ENCODE peak calls at places on chromosomes 13 and 19, in four cellular contexts. One of them, this sample, is unnamed.

GRCh38 chr19:50854636-50855410 is at the start of gene KLK3:
- DNase-seq in GM06990: no peak
- DNase-seq in HFF-Myc: no peak
- DNase-seq in endothelial cell: no peak
- DNase-seq in this sample: no peak

GRCh38 chr13:74669149-74669548 is 534.9 kb upstream of the KLF12 start:
- DNase-seq in GM06990: no peak
- DNase-seq in HFF-Myc: no peak
- DNase-seq in endothelial cell: no peak
- DNase-seq in this sample: no peak

GRCh38 chr13:90943961-90944360 is 403.5 kb upstream of the MIR17HG start:
- DNase-seq in GM06990: no peak
- DNase-seq in HFF-Myc: no peak
- DNase-seq in endothelial cell: no peak
- DNase-seq in this sample: no peak

GRCh38 chr13:33168326-33168960 is 117.1 kb downstream of the STARD13 start:
- DNase-seq in GM06990: no peak
- DNase-seq in HFF-Myc: no peak
- DNase-seq in endothelial cell: no peak
- DNase-seq in this sample: no peak

GRCh38 chr19:13825489-13826475 is 30.5 kb downstream of the ZSWIM4 start:
- DNase-seq in GM06990: no peak
- DNase-seq in HFF-Myc: no peak
- DNase-seq in endothelial cell: no peak
- DNase-seq in this sample: no peak

GRCh38 chr19:40605201-40605971 is 4.2 kb downstream of the LTBP4 start:
- DNase-seq in GM06990: peak
- DNase-seq in HFF-Myc: no peak
- DNase-seq in endothelial cell: peak
- DNase-seq in this sample: no peak

GRCh38 chr19:47187797-47188196 is 43.2 kb downstream of the BBC3 start:
- DNase-seq in GM06990: no peak
- DNase-seq in HFF-Myc: no peak
- DNase-seq in endothelial cell: no peak
- DNase-seq in this sample: no peak

GRCh38 chr19:33134571-33135041 is 2.7 kb downstream of the WDR88 start:
- DNase-seq in GM06990: peak
- DNase-seq in HFF-Myc: no peak
- DNase-seq in endothelial cell: no peak
- DNase-seq in this sample: no peak

GRCh38 chr19:45446295-45446694 is 21.5 kb upstream of the FOSB start:
- DNase-seq in GM06990: no peak
- DNase-seq in HFF-Myc: no peak
- DNase-seq in endothelial cell: no peak
- DNase-seq in this sample: no peak
- TF ChIP-seq CTCF in GM06990: peak
- TF ChIP-seq CTCF in HFF-Myc: peak
- TF ChIP-seq CTCF in endothelial cell: peak
- TF ChIP-seq CTCF in this sample: peak

GRCh38 chr19:29670255-29670654 is 5.0 kb downstream of the PLEKHF1 start:
- DNase-seq in GM06990: no peak
- DNase-seq in HFF-Myc: no peak
- DNase-seq in endothelial cell: no peak
- DNase-seq in this sample: no peak

GRCh38 chr19:29672933-29673336 is 7.7 kb downstream of the PLEKHF1 start:
- DNase-seq in GM06990: peak
- DNase-seq in HFF-Myc: no peak
- DNase-seq in endothelial cell: no peak
- DNase-seq in this sample: no peak

GRCh38 chr19:29672319-29672932 is 7.2 kb downstream of the PLEKHF1 start:
- DNase-seq in GM06990: no peak
- DNase-seq in HFF-Myc: no peak
- DNase-seq in endothelial cell: no peak
- DNase-seq in this sample: no peak

GRCh38 chr19:29673451-29674371 is 8.4 kb downstream of the PLEKHF1 start:
- DNase-seq in GM06990: no peak
- DNase-seq in HFF-Myc: no peak
- DNase-seq in endothelial cell: no peak
- DNase-seq in this sample: no peak

DNA sequence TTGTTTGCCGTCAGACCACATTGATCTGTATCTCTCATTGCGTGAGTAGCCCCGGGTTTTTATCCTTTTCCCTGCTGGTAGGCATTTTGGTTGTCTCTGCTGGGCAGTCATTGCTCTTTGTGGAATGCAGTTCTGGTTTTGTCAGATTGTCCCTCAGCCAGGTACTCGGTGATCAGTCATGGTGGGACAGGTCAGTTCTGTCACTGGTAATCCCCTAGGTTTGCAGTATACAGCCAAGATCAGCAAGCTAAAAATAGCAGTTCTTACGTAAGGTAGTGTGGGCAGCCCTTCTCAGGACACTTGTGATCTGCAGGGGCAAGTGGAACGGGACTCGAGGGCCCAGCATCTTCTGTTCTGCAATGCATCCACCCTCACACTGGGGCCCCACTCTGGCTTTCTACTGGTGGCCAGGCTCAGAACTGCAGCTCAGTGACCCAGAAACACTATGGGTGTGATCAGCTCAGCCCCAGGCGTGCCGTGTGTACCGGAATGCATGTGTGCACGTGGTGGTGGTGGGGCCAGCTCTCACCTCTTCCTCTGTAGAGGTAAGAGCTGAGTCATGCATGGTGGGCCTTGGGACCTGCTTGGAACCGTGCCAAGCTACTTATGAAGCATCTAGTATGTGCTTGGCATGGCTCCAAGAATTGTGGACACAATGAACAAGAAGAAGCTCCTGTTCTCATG is 6.3 kb downstream of the PLEKHF1 start:
- DNase-seq in GM06990: peak
- DNase-seq in HFF-Myc: no peak
- DNase-seq in endothelial cell: no peak
- DNase-seq in this sample: no peak
- TF ChIP-seq CTCF in GM06990: peak
- TF ChIP-seq CTCF in HFF-Myc: peak
- TF ChIP-seq CTCF in endothelial cell: peak
- TF ChIP-seq CTCF in this sample: peak

DNA sequence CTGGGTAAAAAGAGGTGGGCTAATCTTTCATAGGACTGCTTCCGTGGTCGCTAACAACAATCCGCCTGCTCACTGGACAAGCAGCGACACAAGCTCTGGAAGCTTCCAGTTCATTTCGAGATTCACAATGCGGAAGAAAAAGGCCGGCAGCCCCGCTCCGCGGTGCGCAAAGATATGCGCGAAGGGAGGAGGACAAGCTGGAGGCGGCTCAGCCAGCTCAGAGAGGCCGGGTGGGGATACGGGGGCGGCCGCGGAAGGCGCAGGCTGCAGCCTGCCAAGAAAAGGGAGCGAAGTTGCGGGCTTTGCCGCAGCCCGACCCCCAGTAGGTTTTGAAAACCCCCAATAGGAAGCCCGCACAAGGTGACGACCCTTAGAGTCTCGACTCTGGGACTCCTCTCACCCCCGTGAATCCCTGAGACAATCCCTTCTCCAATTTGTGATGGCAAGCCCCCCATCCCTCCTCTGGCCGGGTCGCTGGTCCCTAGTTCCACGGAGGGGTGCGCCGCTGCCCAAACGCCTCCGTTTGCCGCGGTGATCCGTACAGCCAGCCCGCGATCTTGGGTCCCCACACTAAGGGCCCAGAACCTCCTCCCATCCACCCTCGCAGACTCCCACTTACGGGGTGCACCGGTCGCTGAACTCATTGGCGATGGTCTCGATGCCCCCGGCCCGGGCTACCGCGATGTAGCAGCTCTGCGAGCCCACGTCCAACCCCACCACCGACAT is 684 bp downstream of the HSPH1 start:
- DNase-seq in GM06990: peak
- DNase-seq in HFF-Myc: no peak
- DNase-seq in endothelial cell: peak
- DNase-seq in this sample: peak
- TF ChIP-seq CTCF in GM06990: no peak
- TF ChIP-seq CTCF in HFF-Myc: no peak
- TF ChIP-seq CTCF in endothelial cell: no peak
- TF ChIP-seq CTCF in this sample: no peak

GRCh38 chr13:59182241-59182640 is 981.5 kb downstream of the DIAPH3 start:
- DNase-seq in GM06990: no peak
- DNase-seq in HFF-Myc: no peak
- DNase-seq in endothelial cell: no peak
- DNase-seq in this sample: no peak

GRCh38 chr13:59176775-59177174 is 987.0 kb downstream of the DIAPH3 start:
- DNase-seq in GM06990: no peak
- DNase-seq in HFF-Myc: no peak
- DNase-seq in endothelial cell: no peak
- DNase-seq in this sample: no peak

DNA sequence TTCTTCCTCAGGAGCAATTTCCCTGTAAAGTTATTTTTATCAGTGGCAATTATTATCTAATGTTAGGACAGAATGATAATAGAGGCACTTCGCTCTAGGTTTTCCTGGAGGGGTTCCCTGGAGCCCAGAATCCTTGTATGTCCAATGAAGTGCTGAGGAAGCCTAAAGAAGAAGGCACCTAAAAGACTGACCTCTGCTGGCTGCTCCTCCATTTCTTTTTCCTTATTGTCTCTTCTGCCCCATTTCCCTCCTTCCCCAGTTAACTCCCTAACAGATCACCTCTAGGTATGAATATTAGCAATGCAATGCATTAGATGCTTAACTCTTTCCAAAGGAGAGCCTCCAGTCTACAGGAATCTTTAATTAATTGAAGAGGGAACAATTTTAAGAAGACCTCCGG is 985.4 kb downstream of the DIAPH3 start:
- DNase-seq in GM06990: no peak
- DNase-seq in HFF-Myc: no peak
- DNase-seq in endothelial cell: no peak
- DNase-seq in this sample: no peak
- TF ChIP-seq CTCF in GM06990: no peak
- TF ChIP-seq CTCF in HFF-Myc: no peak
- TF ChIP-seq CTCF in endothelial cell: no peak
- TF ChIP-seq CTCF in this sample: peak

GRCh38 chr19:52237771-52238400 is 31.5 kb upstream of the ZNF766 start:
- DNase-seq in GM06990: peak
- DNase-seq in HFF-Myc: peak
- DNase-seq in endothelial cell: peak
- DNase-seq in this sample: peak
- TF ChIP-seq CTCF in GM06990: peak
- TF ChIP-seq CTCF in HFF-Myc: peak
- TF ChIP-seq CTCF in endothelial cell: peak
- TF ChIP-seq CTCF in this sample: peak

DNA sequence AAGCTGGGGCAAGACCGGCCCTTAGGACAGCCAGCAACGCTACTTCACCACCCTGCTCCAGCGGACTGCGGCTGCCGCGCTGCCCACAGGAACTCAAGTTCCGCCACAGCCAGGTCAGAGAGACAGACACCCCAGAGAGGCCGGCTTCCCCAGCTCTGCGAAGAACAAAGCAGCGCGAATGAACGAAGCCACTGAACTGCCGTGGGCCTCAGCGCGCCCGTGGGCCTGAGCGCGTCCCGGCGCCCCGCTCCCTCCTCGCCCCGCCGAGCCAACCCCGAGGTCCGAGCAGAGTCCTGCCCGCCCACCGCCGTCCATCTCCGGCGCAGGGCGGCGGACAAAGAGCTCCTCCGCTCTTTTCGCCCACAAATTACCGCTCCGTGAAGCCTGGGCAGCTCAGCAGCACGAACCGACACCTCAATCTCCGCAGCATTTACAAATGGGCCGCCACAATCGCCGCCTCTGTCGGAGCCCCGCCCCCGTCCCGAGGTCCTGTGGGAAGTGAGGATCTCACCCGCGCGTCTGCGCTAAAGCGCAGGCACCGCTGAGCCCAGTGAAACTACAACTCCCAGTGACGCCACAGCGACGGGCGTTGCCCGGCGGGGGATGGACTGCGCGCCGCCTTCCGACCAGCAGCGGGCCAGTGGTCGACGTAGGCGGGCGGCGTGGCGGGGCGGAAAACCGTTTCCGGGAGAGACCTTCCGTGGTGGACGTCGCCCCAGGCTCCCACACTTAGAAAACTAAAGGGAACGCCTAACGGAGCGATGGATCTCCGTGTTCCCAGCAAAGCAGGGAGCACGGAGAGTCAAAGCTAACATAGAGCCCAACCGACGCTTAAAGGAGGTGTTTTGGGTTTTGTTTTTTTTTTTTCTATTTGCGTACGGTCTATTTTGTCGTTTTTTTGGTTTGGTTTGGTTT is 158.7 kb downstream of the RNF17 start:
- DNase-seq in GM06990: peak
- DNase-seq in HFF-Myc: peak
- DNase-seq in endothelial cell: peak
- DNase-seq in this sample: peak
- TF ChIP-seq CTCF in GM06990: peak
- TF ChIP-seq CTCF in HFF-Myc: no peak
- TF ChIP-seq CTCF in endothelial cell: no peak
- TF ChIP-seq CTCF in this sample: peak

This sample was measured in HFFc6.